ENCODE peak calls at places on chromosomes 2 and 18, in four cellular contexts. G is endothelial cell of umbilical vein, R is HepG2, O is K562. T is an unnamed sample.

GRCh38 chr2:25805987-25806386 is 72.3 kb downstream of the ASXL2 start:
- DNase-seq in G (no peak), R (no peak), O (no peak), T (no peak)

GRCh38 chr2:129849559-129850160 is 129.8 kb upstream of the RAB6C start:
- DNase-seq in G (peak), R (peak), O (peak), T (peak)

GRCh38 chr2:39528701-39529100 is 91.6 kb upstream of the MAP4K3 start:
- DNase-seq in O (no peak), G (no peak), R (no peak), T (no peak)

GRCh38 chr2:188976545-188977268 is 2.5 kb downstream of the COL3A1 start:
- DNase-seq in G (peak), O (no peak), R (peak), T (no peak)

GRCh38 chr2:50850290-50850969 is 181.5 kb downstream of the NRXN1 start:
- DNase-seq in G (no peak), R (no peak), O (no peak), T (no peak)

GRCh38 chr18:57435851-57436192 is 648 bp downstream of the ONECUT2 start:
- DNase-seq in O (no peak), R (no peak), G (no peak), T (no peak)

GRCh38 chr2:134371041-134371440 is 117.2 kb downstream of the MGAT5 start:
- DNase-seq in G (no peak), O (no peak), R (no peak), T (no peak)

GRCh38 chr2:20650412-20650879 is 452 bp downstream of the HS1BP3 start:
- DNase-seq in O (peak), G (peak), R (no peak), T (peak)

GRCh38 chr2:73983322-73984202 is 1.1 kb upstream of the TET3 start:
- DNase-seq in O (peak), G (no peak), R (peak), T (peak)

GRCh38 chr2:37713258-37713700 is 41.8 kb upstream of the CDC42EP3 start:
- DNase-seq in G (no peak), O (peak), R (no peak), T (peak)

GRCh38 chr2:31205186-31205585 is 12.1 kb downstream of the CAPN14 start:
- DNase-seq in O (no peak), G (no peak), R (no peak), T (no peak)

GRCh38 chr2:71646028-71646427 is 192.7 kb downstream of the DYSF start:
- DNase-seq in O (no peak), G (no peak), R (no peak), T (no peak)

GRCh38 chr2:170679607-170680079 is 35.5 kb upstream of the SP5 start:
- DNase-seq in R (peak), O (peak), G (no peak), T (no peak)

GRCh38 chr2:101341901-101342624 is 33.6 kb upstream of the RNF149 start:
- DNase-seq in G (peak), O (peak), R (peak), T (peak)
- TF ChIP-seq MYC in G (no peak), O (no peak), R (no peak), T (no peak)

DNA sequence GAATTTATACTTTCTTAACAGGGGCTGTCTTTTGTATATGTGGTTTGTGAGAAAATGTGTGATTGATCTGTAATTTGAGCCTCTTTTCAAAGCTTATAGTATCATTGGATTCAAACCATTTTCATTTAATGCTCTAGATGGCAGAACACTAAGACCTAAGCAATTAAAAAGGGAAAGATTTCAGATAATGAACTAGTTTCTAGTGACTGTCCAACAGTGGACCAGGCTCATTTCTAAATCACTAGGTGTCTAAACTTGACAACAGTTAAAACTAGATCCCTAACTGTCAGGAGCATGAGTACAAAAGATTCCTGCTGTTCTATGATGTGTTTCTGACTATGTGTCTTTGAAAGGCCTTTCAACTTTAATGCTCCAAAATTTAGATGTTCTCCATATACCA is 54.6 kb downstream of the ANKRD44 start:
- DNase-seq in O (no peak), G (no peak), R (no peak), T (peak)
- TF ChIP-seq CTCF in O (no peak), G (no peak), R (no peak), T (no peak)

GRCh38 chr18:62714671-62715438 is 486 bp upstream of the PHLPP1 start:
- DNase-seq in R (peak), G (peak), O (peak), T (peak)
- TF ChIP-seq POLR2A in R (peak), G (no peak), O (no peak), T (no peak)

GRCh38 chr2:100799701-100800100 is 20.2 kb upstream of the NPAS2 start:
- DNase-seq in R (no peak), G (peak), O (no peak), T (no peak)
- TF ChIP-seq MYC in R (no peak), G (no peak), O (no peak), T (no peak)

GRCh38 chr2:2199841-2200240 is 131.2 kb downstream of the MYT1L start:
- DNase-seq in G (no peak), O (no peak), R (no peak), T (no peak)
- TF ChIP-seq CTCF in G (no peak), O (no peak), R (no peak), T (no peak)

GRCh38 chr2:78734221-78734620 is 291.3 kb upstream of the REG3G start:
- DNase-seq in O (no peak), G (no peak), R (no peak), T (no peak)
- TF ChIP-seq POLR2A in O (no peak), G (no peak), R (no peak), T (no peak)

GRCh38 chr18:76428396-76429261 is 66.4 kb downstream of the ZNF516 start:
- DNase-seq in R (no peak), O (no peak), G (no peak), T (no peak)

GRCh38 chr18:76430636-76431035 is 64.4 kb downstream of the ZNF516 start:
- DNase-seq in O (no peak), G (no peak), R (no peak), T (no peak)

GRCh38 chr18:76425299-76426101 is 69.5 kb downstream of the ZNF516 start:
- DNase-seq in G (no peak), R (no peak), O (no peak), T (no peak)

GRCh38 chr18:76429262-76430126 is 65.5 kb downstream of the ZNF516 start:
- DNase-seq in G (no peak), R (no peak), O (no peak), T (no peak)

GRCh38 chr18:76426738-76427305 is 68.2 kb downstream of the ZNF516 start:
- DNase-seq in R (peak), O (peak), G (no peak), T (peak)
- TF ChIP-seq MYC in R (no peak), O (no peak), G (no peak), T (no peak)

DNA sequence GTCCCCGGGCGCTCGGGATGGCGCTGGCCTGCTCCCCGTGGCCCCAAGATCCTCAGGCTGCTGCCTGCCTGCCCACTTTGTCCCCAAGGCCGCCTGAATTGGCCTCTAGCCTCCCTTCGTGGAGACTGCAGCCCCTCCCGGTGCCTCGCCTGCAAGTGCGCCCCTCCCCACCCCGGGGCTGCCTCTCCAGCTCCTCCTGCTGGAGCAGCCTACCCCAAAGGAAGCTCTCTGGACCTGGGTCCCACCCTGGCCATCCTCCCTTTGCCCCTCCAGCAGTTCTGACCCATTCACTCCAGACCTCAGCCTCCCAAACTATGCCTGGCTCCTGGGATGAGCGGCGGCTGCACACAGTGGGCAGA is 6.2 kb downstream of the ESPNL start:
- DNase-seq in O (no peak), G (no peak), R (no peak), T (no peak)
- TF ChIP-seq CTCF in O (peak), G (no peak), R (peak), T (peak)

GRCh38 chr2:27076323-27076722 is 2.1 kb upstream of the EMILIN1 start:
- DNase-seq in G (no peak), O (peak), R (no peak), T (no peak)

GRCh38 chr2:27075219-27075871 is 3.1 kb upstream of the EMILIN1 start:
- DNase-seq in R (no peak), O (peak), G (peak), T (peak)

GRCh38 chr2:27079233-27080139 is 1.1 kb downstream of the EMILIN1 start:
- DNase-seq in G (no peak), O (no peak), R (no peak), T (no peak)

GRCh38 chr2:27078267-27079194 is at the start of gene EMILIN1:
- DNase-seq in O (no peak), R (no peak), G (peak), T (no peak)

GRCh38 chr2:27077231-27077630 is 1.2 kb upstream of the EMILIN1 start:
- DNase-seq in R (no peak), O (no peak), G (no peak), T (no peak)
- TF ChIP-seq POLR2A in R (no peak), O (no peak), G (no peak), T (no peak)